ENCODE peak calls at places on chromosomes 1 and 21, in six cellular contexts. O, H, Q, D, P and N are unnamed samples.

GRCh38 chr1:23526329-23527041 is 4.5 kb downstream of the E2F2 start:
- DNase-seq in P (no peak), O (no peak), Q (no peak), H (no peak), D (no peak), N (no peak)

GRCh38 chr1:91781371-91781825 is 104.6 kb downstream of the TGFBR3 start:
- DNase-seq in P (no peak), Q (no peak), O (peak), D (no peak), H (no peak), N (no peak)

GRCh38 chr1:206766251-206766856 is 4.2 kb upstream of the IL19 start:
- DNase-seq in Q (peak), O (no peak), P (peak), D (peak), H (peak), N (no peak)

GRCh38 chr1:179016694-179017382 is 8.9 kb upstream of the FAM20B start:
- DNase-seq in D (peak), Q (peak), P (peak), O (peak), H (no peak), N (peak)

GRCh38 chr21:36463991-36464390 is 15.9 kb downstream of the CLDN14 start:
- DNase-seq in D (no peak), P (no peak), H (no peak), Q (no peak), O (no peak), N (no peak)

GRCh38 chr1:10170362-10170665 is 40.1 kb upstream of the KIF1B start:
- DNase-seq in O (no peak), Q (no peak), H (no peak), P (no peak), D (no peak), N (peak)

GRCh38 chr1:85623061-85623471 is 42.5 kb downstream of the CCN1 start:
- DNase-seq in H (no peak), Q (peak), P (no peak), O (peak), D (peak), N (no peak)

GRCh38 chr1:154736840-154737239 is 128.9 kb upstream of the ADAR start:
- DNase-seq in P (no peak), Q (peak), H (peak), O (no peak), D (peak), N (peak)

GRCh38 chr1:150813028-150813707 is 5.1 kb upstream of the CTSK start:
- DNase-seq in Q (peak), O (no peak), H (no peak), D (peak), P (peak), N (no peak)

GRCh38 chr1:65075123-65075976 is 72.7 kb upstream of the AK4 start:
- DNase-seq in Q (peak), D (peak), O (no peak), P (peak), H (peak), N (peak)

GRCh38 chr1:109991400-109991925 is 6.9 kb downstream of the AHCYL1 start:
- DNase-seq in D (no peak), P (no peak), Q (no peak), H (no peak), O (no peak), N (no peak)

GRCh38 chr1:24112381-24113169 is 640 bp upstream of the MYOM3 start:
- DNase-seq in Q (peak), P (peak), O (no peak), H (peak), D (peak), N (no peak)

GRCh38 chr1:168987923-168988322 is 118.6 kb upstream of the ATP1B1 start:
- DNase-seq in H (no peak), Q (no peak), P (no peak), D (no peak), O (no peak), N (no peak)

GRCh38 chr1:107879338-107879737 is 85.6 kb downstream of the VAV3 start:
- DNase-seq in Q (peak), H (no peak), P (no peak), O (no peak), D (no peak), N (no peak)

GRCh38 chr1:8340456-8340855 is 22.5 kb downstream of the SLC45A1 start:
- DNase-seq in H (no peak), O (no peak), P (no peak), Q (no peak), D (no peak), N (no peak)

GRCh38 chr1:109466440-109467300 is at the start of gene SYPL2:
- DNase-seq in O (no peak), Q (no peak), H (no peak), D (peak), P (no peak), N (no peak)

GRCh38 chr1:26079960-26080814 is 12.8 kb upstream of the TRIM63 start:
- DNase-seq in H (no peak), O (no peak), D (no peak), P (no peak), Q (no peak), N (no peak)